ENCODE peak calls at places on chromosomes 2 and 18, in four cellular contexts. Q, I, B and X are unnamed samples.

GRCh38 chr2:61905372-61906186 is at the start of gene COMMD1:
- DNase-seq in B (peak; percentile 67), I (peak; percentile 84), Q (peak; percentile 28), X (peak; percentile 81)

GRCh38 chr2:88669371-88670214 is 21.9 kb upstream of the RPIA start:
- DNase-seq in Q (peak; percentile 32), I (peak; percentile 53), B (peak; percentile 58), X (peak; percentile 56)

GRCh38 chr2:40384714-40385113 is 67.2 kb downstream of the SLC8A1 start:
- DNase-seq in B (no peak), Q (no peak), I (no peak), X (no peak)

GRCh38 chr2:151029406-151030157 is 232.1 kb downstream of the RBM43 start:
- DNase-seq in Q (no peak), B (no peak), I (no peak), X (no peak)

GRCh38 chr2:85846411-85846810 is 42.4 kb downstream of the ST3GAL5 start:
- DNase-seq in Q (no peak), B (no peak), I (no peak), X (no peak)

GRCh38 chr2:96505231-96505889 is at the start of gene NEURL3:
- DNase-seq in I (peak; percentile 17), Q (no peak), B (peak; percentile 75), X (peak; percentile 72)

GRCh38 chr18:28149810-28150420 is 27.0 kb downstream of the CDH2 start:
- DNase-seq in I (no peak), B (no peak), Q (no peak), X (no peak)

GRCh38 chr18:48200631-48201336 is 208.4 kb downstream of the ZBTB7C start:
- DNase-seq in Q (no peak), B (no peak), I (no peak), X (no peak)

GRCh38 chr2:98935111-98935770 is 784 bp downstream of the CRACDL start:
- DNase-seq in I (no peak), B (no peak), Q (no peak), X (no peak)

GRCh38 chr2:5537180-5537579 is 155.0 kb upstream of the SOX11 start:
- DNase-seq in I (no peak), Q (no peak), B (no peak), X (no peak)

GRCh38 chr18:22167471-22168151 is 1.8 kb upstream of the GATA6 start:
- DNase-seq in B (no peak), Q (no peak), I (peak; percentile 40), X (peak; percentile 41)
- TF ChIP-seq PBX3 in B (no peak), Q (no peak), I (no peak), X (no peak)

GRCh38 chr18:46158498-46158897 is 54.3 kb downstream of the HAUS1 start:
- DNase-seq in Q (no peak), B (no peak), I (no peak), X (no peak)

GRCh38 chr18:46163941-46164499 is 59.8 kb downstream of the HAUS1 start:
- DNase-seq in I (no peak), B (no peak), Q (no peak), X (no peak)

GRCh38 chr18:46164920-46165319 is 60.7 kb downstream of the HAUS1 start:
- DNase-seq in Q (no peak), B (no peak), I (no peak), X (no peak)

GRCh38 chr18:46160050-46160798 is 56.0 kb downstream of the HAUS1 start:
- DNase-seq in Q (no peak), I (no peak), B (no peak), X (no peak)

GRCh38 chr18:46161721-46162421 is 57.7 kb downstream of the HAUS1 start:
- DNase-seq in Q (no peak), B (no peak), I (no peak), X (no peak)
- TF ChIP-seq PBX3 in Q (no peak), B (no peak), I (no peak), X (no peak)

GRCh38 chr18:72820571-72820970 is 47.2 kb downstream of the NETO1 start:
- DNase-seq in Q (no peak), B (no peak), I (no peak), X (no peak)
- TF ChIP-seq PBX3 in Q (no peak), B (no peak), I (no peak), X (no peak)

DNA sequence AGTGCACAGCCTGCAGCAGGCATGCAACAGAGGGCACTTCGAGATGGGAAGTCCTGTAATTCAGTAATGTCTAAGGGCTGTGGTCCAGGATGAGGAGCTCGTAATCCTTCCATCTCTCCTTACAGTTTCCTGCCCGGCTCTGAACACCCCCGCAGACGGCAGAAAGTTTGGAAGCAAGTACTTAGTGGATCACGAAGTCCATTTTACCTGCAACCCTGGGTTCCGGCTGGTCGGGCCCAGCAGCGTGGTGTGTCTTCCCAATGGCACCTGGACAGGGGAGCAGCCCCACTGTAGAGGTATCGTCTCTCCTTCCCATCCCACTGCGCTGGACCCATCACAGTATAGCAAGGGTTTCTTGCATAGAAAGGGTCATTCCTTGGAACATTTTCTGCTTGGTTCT is 26.7 kb downstream of the FBLN7 start:
- DNase-seq in B (no peak), Q (no peak), I (no peak), X (no peak)
- TF ChIP-seq PBX3 in B (no peak), Q (no peak), I (no peak), X (no peak)

GRCh38 chr18:7319161-7319560 is 88.3 kb downstream of the LRRC30 start:
- DNase-seq in I (no peak), Q (no peak), B (no peak), X (no peak)
- TF ChIP-seq PBX3 in I (no peak), Q (no peak), B (no peak), X (no peak)

GRCh38 chr2:43223412-43224040 is 2.9 kb downstream of the ZFP36L2 start:
- DNase-seq in B (no peak), Q (no peak), I (no peak), X (no peak)
- TF ChIP-seq PBX3 in B (no peak), Q (no peak), I (no peak), X (no peak)

GRCh38 chr2:197209274-197209673 is 101.3 kb downstream of the ANKRD44 start:
- DNase-seq in Q (no peak), I (no peak), B (no peak), X (no peak)

GRCh38 chr2:197210450-197210849 is 100.1 kb downstream of the ANKRD44 start:
- DNase-seq in Q (no peak), B (no peak), I (no peak), X (no peak)

GRCh38 chr2:197209742-197210408 is 100.7 kb downstream of the ANKRD44 start:
- DNase-seq in Q (peak; percentile 76), I (no peak), B (no peak), X (no peak)

GRCh38 chr2:197212344-197213262 is 98.0 kb downstream of the ANKRD44 start:
- DNase-seq in I (no peak), B (no peak), Q (no peak), X (no peak)

DNA sequence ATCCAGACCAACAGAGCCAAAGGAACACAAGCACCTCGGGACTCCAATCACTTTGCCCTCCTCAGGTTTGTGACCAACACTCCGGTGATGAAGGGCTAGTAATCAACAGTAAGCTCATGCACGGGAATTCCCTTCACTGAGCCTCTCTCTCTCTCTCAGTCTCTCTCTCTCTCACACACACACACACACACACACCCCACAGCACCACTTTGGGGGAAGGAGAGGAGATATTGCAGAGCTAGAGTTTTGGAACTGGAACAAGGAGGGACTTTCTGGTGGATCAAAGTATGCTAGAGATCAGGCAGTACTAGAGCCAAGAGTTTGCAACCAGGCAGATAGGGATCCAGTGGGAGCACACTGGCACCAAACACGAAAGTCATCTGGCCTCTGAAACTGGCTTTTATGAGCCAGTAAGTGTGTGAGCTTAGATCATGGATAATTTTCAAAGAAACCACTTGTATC is 98.7 kb downstream of the ANKRD44 start:
- DNase-seq in Q (no peak), B (no peak), I (no peak), X (no peak)
- TF ChIP-seq PBX3 in Q (no peak), B (no peak), I (no peak), X (no peak)